ENCODE peak calls at places on chromosomes 5 and 9, in seven cellular contexts. U is activated T-helper 1 cell treated with anti-CD3 and anti-CD28 coated beads, Interleukin-12 subunit alpha, Interleukin-12 subunit beta, Interleukin-2, Interleukin-4 antibody, amounts not matched to agents 30 ng/mL and 10 ng/mL and 1 ng/mL, durations not matched to agents 14 hours and 24 hours and 36 hours; O is aorta; I is left colon; E is kidney; R is RCC 7860; Y is GM23248. A is an unnamed sample.
A peak's percentile ranks its signal among the peaks of the same experiment; 100 is the strongest.

GRCh38 chr5:150139334-150139733 is 16.3 kb downstream of the PDGFRB start:
- DNase-seq in U (no peak), O (no peak), I (no peak), E (no peak), R (peak; percentile 75), Y (peak; percentile 67), A (no peak)

GRCh38 chr9:133934512-133935221 is 57.5 kb downstream of the VAV2 start:
- DNase-seq in U (no peak), O (no peak), I (no peak), E (no peak), R (no peak), Y (no peak), A (no peak)

GRCh38 chr9:105651806-105652205 is 10.5 kb upstream of the TAL2 start:
- DNase-seq in U (no peak), O (no peak), I (no peak), E (no peak), R (no peak), Y (no peak), A (no peak)

GRCh38 chr9:107425110-107426025 is 64.2 kb downstream of the KLF4 start:
- DNase-seq in U (peak; percentile 27), O (peak; percentile 88), I (peak; percentile 69), E (peak; percentile 93), R (no peak), Y (peak; percentile 81), A (no peak)

GRCh38 chr5:43039468-43040286 is 442 bp downstream of the ANXA2R start:
- DNase-seq in U (peak; percentile 57), O (peak; percentile 80), I (peak; percentile 62), E (peak; percentile 81), R (peak; percentile 66), Y (peak; percentile 58), A (peak; percentile 54)

GRCh38 chr9:110143969-110144545 is 63.9 kb downstream of the C9orf152 start:
- DNase-seq in U (no peak), O (no peak), I (no peak), E (no peak), R (no peak), Y (no peak), A (no peak)

GRCh38 chr9:34403554-34404380 is 27.1 kb upstream of the MYORG start:
- DNase-seq in U (peak; percentile 31), O (peak; percentile 65), I (peak; percentile 42), E (no peak), R (peak; percentile 69), Y (peak; percentile 69), A (peak; percentile 63)

GRCh38 chr5:1011741-1012315 is 3.2 kb downstream of the NKD2 start:
- DNase-seq in U (no peak), O (peak; percentile 32), I (no peak), E (peak; percentile 64), R (no peak), Y (no peak), A (no peak)

GRCh38 chr5:78467744-78468357 is 107.4 kb downstream of the SCAMP1 start:
- DNase-seq in U (no peak), O (no peak), I (no peak), E (no peak), R (peak; percentile 15), Y (peak; percentile 80), A (no peak)

GRCh38 chr9:134616341-134616740 is 25.3 kb upstream of the COL5A1 start:
- DNase-seq in U (no peak), O (no peak), I (no peak), E (no peak), R (no peak), Y (peak; percentile 47), A (no peak)

GRCh38 chr9:130626249-130626982 is 38.0 kb upstream of the PRDM12 start:
- DNase-seq in U (no peak), O (peak; percentile 14), I (no peak), E (no peak), R (no peak), Y (no peak), A (no peak)

A was measured in HS-5.